ENCODE peak calls at places on chromosomes 12 and 14, in five cellular contexts. U, N, G, V and Y are unnamed samples.

GRCh38 chr14:51715742-51716141 is 64.0 kb downstream of the FRMD6 start:
- DNase-seq in U (no peak), V (no peak), G (peak; percentile 47), N (no peak), Y (no peak)

GRCh38 chr12:89544730-89545184 is 18.9 kb upstream of the POC1B start:
- DNase-seq in U (peak; percentile 81), V (no peak), G (peak; percentile 91), N (no peak), Y (peak; percentile 78)

GRCh38 chr14:100691395-100692025 is 35.2 kb upstream of the DLK1 start:
- DNase-seq in N (no peak), V (no peak), G (no peak), U (no peak), Y (no peak)

GRCh38 chr12:45944771-45945170 is 45.6 kb downstream of the SCAF11 start:
- DNase-seq in G (no peak), U (no peak), N (no peak), V (no peak), Y (no peak)

GRCh38 chr14:75238728-75239455 is 39.7 kb upstream of the FOS start:
- DNase-seq in V (no peak), G (peak; percentile 30), U (no peak), N (no peak), Y (no peak)

GRCh38 chr14:99704037-99704436 is 19.9 kb downstream of the CYP46A1 start:
- DNase-seq in N (no peak), V (no peak), G (no peak), U (no peak), Y (no peak)

GRCh38 chr12:11321980-11322379 is 11.7 kb upstream of the PRB4 start:
- DNase-seq in G (no peak), U (no peak), N (no peak), V (no peak), Y (no peak)

GRCh38 chr12:20463920-20464524 is 95.7 kb downstream of the PDE3A start:
- DNase-seq in U (no peak), G (peak; percentile 23), V (no peak), N (no peak), Y (no peak)

GRCh38 chr14:101879212-101880015 is 85.0 kb upstream of the DYNC1H1 start:
- DNase-seq in G (no peak), U (no peak), V (no peak), N (no peak), Y (no peak)

GRCh38 chr14:61132894-61133293 is 148.2 kb downstream of the TMEM30B start:
- DNase-seq in V (no peak), G (no peak), N (no peak), U (no peak), Y (no peak)

GRCh38 chr12:29072631-29073030 is 76.4 kb upstream of the FAR2 start:
- DNase-seq in V (no peak), U (no peak), G (peak; percentile 43), N (no peak), Y (no peak)

GRCh38 chr12:115755061-115755751 is 522.3 kb downstream of the MED13L start:
- DNase-seq in U (no peak), G (no peak), N (no peak), V (no peak), Y (no peak)

GRCh38 chr14:101665478-101666078 is 95.9 kb upstream of the PPP2R5C start:
- DNase-seq in V (no peak), G (peak; percentile 66), U (peak; percentile 71), N (peak; percentile 24), Y (no peak)

GRCh38 chr12:120903382-120903817 is 758 bp downstream of the SPPL3 start:
- DNase-seq in U (peak; percentile 79), V (peak; percentile 15), N (peak; percentile 57), G (no peak), Y (peak; percentile 54)

GRCh38 chr14:98227727-98228111 is 1044.3 kb downstream of the BCL11B start:
- DNase-seq in N (no peak), G (no peak), U (no peak), V (no peak), Y (no peak)
- H3K4me1 ChIP-seq in N (peaks cover 34% of the 10 kb centered on the region), G (no peaks in the 10 kb centered on the region), U (no peaks in the 10 kb centered on the region), V (no peaks in the 10 kb centered on the region), Y (no peaks in the 10 kb centered on the region)

GRCh38 chr12:124501080-124501642 is 66.3 kb downstream of the NCOR2 start:
- DNase-seq in V (no peak), N (no peak), G (peak; percentile 52), U (no peak), Y (no peak)
- H3K27ac ChIP-seq in V (no peak overlapping the region), N (no peak overlapping the region), G (peak overlapping the region; percentile 68), U (peak overlapping the region; percentile 54), Y (peak overlapping the region; percentile 49)

GRCh38 chr12:13880613-13881012 is 100.8 kb downstream of the GRIN2B start:
- DNase-seq in V (no peak), U (no peak), G (no peak), N (no peak), Y (no peak)
- H3K27me3 ChIP-seq in V (no peaks in the 10 kb centered on the region), U (no peaks in the 10 kb centered on the region), G (no peaks in the 10 kb centered on the region), N (no peaks in the 10 kb centered on the region), Y (no peaks in the 10 kb centered on the region)

GRCh38 chr12:119674560-119674959 is 6.6 kb downstream of the PRKAB1 start:
- DNase-seq in G (no peak), U (no peak), V (no peak), N (no peak), Y (no peak)
- H3K4me1 ChIP-seq in G (peaks cover 18% of the 10 kb centered on the region), U (peaks cover 39% of the 10 kb centered on the region), V (peaks cover 10% of the 10 kb centered on the region), N (no peaks in the 10 kb centered on the region), Y (peaks cover 44% of the 10 kb centered on the region)

GRCh38 chr12:98595152-98595988 is 1.9 kb downstream of the SLC25A3 start:
- DNase-seq in G (no peak), U (no peak), V (no peak), N (no peak), Y (no peak)
- H3K27ac ChIP-seq in G (no peak overlapping the region), U (peak overlapping the region; percentile 99), V (peak overlapping the region; percentile 90), N (peak overlapping the region; percentile 95), Y (peak overlapping the region; percentile 98)